ENCODE peak calls at places on chromosomes 16 and 17, in nine cellular contexts. G is activated naive CD4-positive, alpha-beta T cell treated with anti-CD3 and anti-CD28 coated beads, Interleukin-2, amount 10 ng/mL, durations not matched to agents 7 days and 5 days; Q is lung; P is HTR-8/SVneo; I is progenitor cell of endocrine pancreas; N is activated naive CD8-positive, alpha-beta T cell treated with anti-CD3 and anti-CD28 coated beads, Interleukin-2, amount 50 U/mL, for 16 hours; H is NCI-H2171 treated with DMSO at 0.1 percent for 48 hours; Y is LoVo; A is tibial artery. U is an unnamed sample.

GRCh38 chr16:77881355-77882003 is 93.1 kb downstream of the VAT1L start:
- DNase-seq in G (no peak), P (no peak), Y (no peak), I (no peak), H (no peak), Q (no peak), N (no peak), A (no peak), U (no peak)

GRCh38 chr17:67980456-67980855 is 15.8 kb downstream of the C17orf58 start:
- DNase-seq in H (no peak), P (no peak), Q (no peak), Y (no peak), G (no peak), N (no peak), I (no peak), A (peak), U (no peak)

GRCh38 chr17:29870836-29871430 is 59.1 kb downstream of the SSH2 start:
- DNase-seq in A (no peak), P (no peak), N (no peak), G (no peak), H (peak), I (no peak), Q (no peak), Y (no peak), U (no peak)

GRCh38 chr17:32490101-32490482 is 3.3 kb downstream of the CDK5R1 start:
- DNase-seq in Y (no peak), Q (no peak), N (no peak), A (no peak), G (peak), H (peak), I (no peak), P (no peak), U (no peak)

GRCh38 chr17:18025596-18026407 is 13.2 kb downstream of the ATPAF2 start:
- DNase-seq in N (no peak), A (peak), Y (no peak), Q (no peak), P (no peak), H (no peak), G (no peak), I (no peak), U (no peak)

GRCh38 chr16:57649846-57650245 is 18.3 kb upstream of the ADGRG3 start:
- DNase-seq in N (no peak), H (no peak), Y (no peak), A (no peak), G (no peak), Q (no peak), P (no peak), I (no peak), U (no peak)

GRCh38 chr16:49660647-49661046 is 195.3 kb downstream of the ZNF423 start:
- DNase-seq in P (no peak), I (no peak), H (no peak), N (no peak), A (no peak), Y (peak), Q (no peak), G (no peak), U (no peak)

GRCh38 chr17:59565959-59566324 is 532 bp downstream of the DHX40 start:
- DNase-seq in P (peak), A (peak), Y (peak), G (peak), H (peak), I (peak), Q (peak), N (peak), U (peak)

GRCh38 chr17:42282478-42283080 is 5.7 kb upstream of the STAT5A start:
- DNase-seq in Y (no peak), A (no peak), H (no peak), I (no peak), N (no peak), P (no peak), G (no peak), Q (no peak), U (no peak)

GRCh38 chr16:79593074-79593531 is 7.4 kb downstream of the MAF start:
- DNase-seq in Y (no peak), G (no peak), N (no peak), A (no peak), H (no peak), I (no peak), P (no peak), Q (no peak), U (no peak)

GRCh38 chr16:64982581-64982980 is 139.3 kb downstream of the CDH11 start:
- DNase-seq in I (no peak), P (no peak), H (no peak), N (no peak), Y (no peak), Q (no peak), G (no peak), A (no peak), U (no peak)

GRCh38 chr17:29111816-29112499 is 68.2 kb downstream of the MYO18A start:
- DNase-seq in G (peak), P (peak), Q (peak), Y (no peak), A (peak), I (peak), N (peak), H (peak), U (peak)

GRCh38 chr17:50056217-50056960 is 479 bp downstream of the ITGA3 start:
- DNase-seq in A (no peak), Y (peak), Q (peak), G (peak), I (peak), H (peak), N (no peak), P (no peak), U (peak)

GRCh38 chr16:79069118-79069517 is 531.4 kb downstream of the MAF start:
- DNase-seq in I (no peak), Q (no peak), H (no peak), N (no peak), A (no peak), Y (no peak), P (no peak), G (no peak), U (no peak)

U was measured in activated CD4-positive, alpha-beta T cell treated with anti-CD3 and anti-CD28 coated beads, Interleukin-2, amount 50 U/mL, for 24 hours.